ENCODE peak calls at places on chromosome 22, in seven cellular contexts. One of them, this sample, is unnamed.

GRCh38 chr22:17085277-17086091 is 684 bp downstream of the IL17RA start:
- DNase-seq in posterior cingulate gyrus: no peak
- DNase-seq in effector memory CD4-positive, alpha-beta T cell: no peak
- DNase-seq in activated naive CD8-positive, alpha-beta T cell treated with anti-CD3 and anti-CD28 coated beads for 36 hours: peak; percentile 31
- DNase-seq in stimulated activated naive CD4-positive, alpha-beta T cell: peak; percentile 26
- DNase-seq in spleen: no peak
- DNase-seq in heart right ventricle: no peak
- DNase-seq in this sample: peak; percentile 27

GRCh38 chr22:50621948-50622722 is 5.8 kb downstream of the ARSA start:
- DNase-seq in heart right ventricle: no peak
- DNase-seq in stimulated activated naive CD4-positive, alpha-beta T cell: peak; percentile 17
- DNase-seq in effector memory CD4-positive, alpha-beta T cell: no peak
- DNase-seq in activated naive CD8-positive, alpha-beta T cell treated with anti-CD3 and anti-CD28 coated beads for 36 hours: peak; percentile 41
- DNase-seq in posterior cingulate gyrus: peak; percentile 73
- DNase-seq in spleen: peak; percentile 86
- DNase-seq in this sample: no peak

GRCh38 chr22:46864314-46865051 is 102.0 kb downstream of the TBC1D22A start:
- DNase-seq in effector memory CD4-positive, alpha-beta T cell: no peak
- DNase-seq in stimulated activated naive CD4-positive, alpha-beta T cell: no peak
- DNase-seq in spleen: no peak
- DNase-seq in posterior cingulate gyrus: no peak
- DNase-seq in activated naive CD8-positive, alpha-beta T cell treated with anti-CD3 and anti-CD28 coated beads for 36 hours: no peak
- DNase-seq in heart right ventricle: no peak
- DNase-seq in this sample: no peak

GRCh38 chr22:35191412-35191811 is 65.9 kb upstream of the HMGXB4 start:
- DNase-seq in stimulated activated naive CD4-positive, alpha-beta T cell: no peak
- DNase-seq in spleen: no peak
- DNase-seq in activated naive CD8-positive, alpha-beta T cell treated with anti-CD3 and anti-CD28 coated beads for 36 hours: no peak
- DNase-seq in heart right ventricle: no peak
- DNase-seq in posterior cingulate gyrus: no peak
- DNase-seq in effector memory CD4-positive, alpha-beta T cell: no peak
- DNase-seq in this sample: no peak

GRCh38 chr22:37328017-37328416 is 45.7 kb downstream of the CYTH4 start:
- DNase-seq in activated naive CD8-positive, alpha-beta T cell treated with anti-CD3 and anti-CD28 coated beads for 36 hours: no peak
- DNase-seq in effector memory CD4-positive, alpha-beta T cell: no peak
- DNase-seq in spleen: no peak
- DNase-seq in posterior cingulate gyrus: no peak
- DNase-seq in heart right ventricle: no peak
- DNase-seq in stimulated activated naive CD4-positive, alpha-beta T cell: no peak
- DNase-seq in this sample: no peak

GRCh38 chr22:48478124-48478523 is 1349.5 kb downstream of the BRD1 start:
- DNase-seq in effector memory CD4-positive, alpha-beta T cell: no peak
- DNase-seq in spleen: peak; percentile 67
- DNase-seq in posterior cingulate gyrus: no peak
- DNase-seq in stimulated activated naive CD4-positive, alpha-beta T cell: no peak
- DNase-seq in activated naive CD8-positive, alpha-beta T cell treated with anti-CD3 and anti-CD28 coated beads for 36 hours: no peak
- DNase-seq in heart right ventricle: no peak
- DNase-seq in this sample: no peak

GRCh38 chr22:37462983-37463382 is 23.2 kb downstream of the MFNG start:
- DNase-seq in effector memory CD4-positive, alpha-beta T cell: no peak
- DNase-seq in activated naive CD8-positive, alpha-beta T cell treated with anti-CD3 and anti-CD28 coated beads for 36 hours: no peak
- DNase-seq in stimulated activated naive CD4-positive, alpha-beta T cell: no peak
- DNase-seq in posterior cingulate gyrus: no peak
- DNase-seq in heart right ventricle: no peak
- DNase-seq in spleen: no peak
- DNase-seq in this sample: no peak

GRCh38 chr22:39820266-39820665 is 73.3 kb downstream of the ENTHD1 start:
- DNase-seq in activated naive CD8-positive, alpha-beta T cell treated with anti-CD3 and anti-CD28 coated beads for 36 hours: no peak
- DNase-seq in effector memory CD4-positive, alpha-beta T cell: no peak
- DNase-seq in spleen: no peak
- DNase-seq in stimulated activated naive CD4-positive, alpha-beta T cell: no peak
- DNase-seq in heart right ventricle: no peak
- DNase-seq in posterior cingulate gyrus: no peak
- DNase-seq in this sample: no peak

GRCh38 chr22:27192135-27192900 is 534.9 kb downstream of the MIAT start:
- DNase-seq in spleen: no peak
- DNase-seq in posterior cingulate gyrus: no peak
- DNase-seq in effector memory CD4-positive, alpha-beta T cell: no peak
- DNase-seq in activated naive CD8-positive, alpha-beta T cell treated with anti-CD3 and anti-CD28 coated beads for 36 hours: no peak
- DNase-seq in heart right ventricle: no peak
- DNase-seq in stimulated activated naive CD4-positive, alpha-beta T cell: no peak
- DNase-seq in this sample: no peak

GRCh38 chr22:50599816-50600454 is 658 bp upstream of the MAPK8IP2 start:
- DNase-seq in activated naive CD8-positive, alpha-beta T cell treated with anti-CD3 and anti-CD28 coated beads for 36 hours: peak; percentile 73
- DNase-seq in spleen: peak; percentile 85
- DNase-seq in stimulated activated naive CD4-positive, alpha-beta T cell: peak; percentile 66
- DNase-seq in heart right ventricle: peak; percentile 57
- DNase-seq in effector memory CD4-positive, alpha-beta T cell: peak; percentile 31
- DNase-seq in posterior cingulate gyrus: peak; percentile 85
- DNase-seq in this sample: peak; percentile 34

GRCh38 chr22:35205141-35205775 is 52.0 kb upstream of the HMGXB4 start:
- DNase-seq in spleen: no peak
- DNase-seq in stimulated activated naive CD4-positive, alpha-beta T cell: no peak
- DNase-seq in effector memory CD4-positive, alpha-beta T cell: no peak
- DNase-seq in heart right ventricle: no peak
- DNase-seq in posterior cingulate gyrus: no peak
- DNase-seq in activated naive CD8-positive, alpha-beta T cell treated with anti-CD3 and anti-CD28 coated beads for 36 hours: no peak
- DNase-seq in this sample: no peak

GRCh38 chr22:42313204-42313603 is 42.8 kb upstream of the TCF20 start:
- DNase-seq in activated naive CD8-positive, alpha-beta T cell treated with anti-CD3 and anti-CD28 coated beads for 36 hours: no peak
- DNase-seq in effector memory CD4-positive, alpha-beta T cell: no peak
- DNase-seq in stimulated activated naive CD4-positive, alpha-beta T cell: no peak
- DNase-seq in spleen: no peak
- DNase-seq in heart right ventricle: no peak
- DNase-seq in posterior cingulate gyrus: no peak
- DNase-seq in this sample: no peak

GRCh38 chr22:40000171-40000570 is 5.4 kb downstream of the FAM83F start:
- DNase-seq in effector memory CD4-positive, alpha-beta T cell: no peak
- DNase-seq in posterior cingulate gyrus: no peak
- DNase-seq in spleen: no peak
- DNase-seq in stimulated activated naive CD4-positive, alpha-beta T cell: no peak
- DNase-seq in activated naive CD8-positive, alpha-beta T cell treated with anti-CD3 and anti-CD28 coated beads for 36 hours: no peak
- DNase-seq in heart right ventricle: no peak
- DNase-seq in this sample: no peak

GRCh38 chr22:19375435-19375834 is 56.1 kb downstream of the HIRA start:
- DNase-seq in stimulated activated naive CD4-positive, alpha-beta T cell: no peak
- DNase-seq in posterior cingulate gyrus: no peak
- DNase-seq in activated naive CD8-positive, alpha-beta T cell treated with anti-CD3 and anti-CD28 coated beads for 36 hours: no peak
- DNase-seq in effector memory CD4-positive, alpha-beta T cell: no peak
- DNase-seq in spleen: no peak
- DNase-seq in heart right ventricle: no peak
- DNase-seq in this sample: no peak

GRCh38 chr22:30674482-30674881 is 6.8 kb upstream of the DUSP18 start:
- DNase-seq in effector memory CD4-positive, alpha-beta T cell: no peak
- DNase-seq in stimulated activated naive CD4-positive, alpha-beta T cell: no peak
- DNase-seq in posterior cingulate gyrus: no peak
- DNase-seq in heart right ventricle: no peak
- DNase-seq in activated naive CD8-positive, alpha-beta T cell treated with anti-CD3 and anti-CD28 coated beads for 36 hours: no peak
- DNase-seq in spleen: no peak
- DNase-seq in this sample: no peak

GRCh38 chr22:49528420-49528720 is 299.3 kb downstream of the BRD1 start:
- DNase-seq in posterior cingulate gyrus: no peak
- DNase-seq in activated naive CD8-positive, alpha-beta T cell treated with anti-CD3 and anti-CD28 coated beads for 36 hours: no peak
- DNase-seq in stimulated activated naive CD4-positive, alpha-beta T cell: no peak
- DNase-seq in spleen: peak; percentile 38
- DNase-seq in heart right ventricle: no peak
- DNase-seq in effector memory CD4-positive, alpha-beta T cell: no peak
- DNase-seq in this sample: no peak

GRCh38 chr22:30701872-30702271 is 7.2 kb downstream of the OSBP2 start:
- DNase-seq in effector memory CD4-positive, alpha-beta T cell: no peak
- DNase-seq in spleen: peak; percentile 35
- DNase-seq in posterior cingulate gyrus: no peak
- DNase-seq in heart right ventricle: no peak
- DNase-seq in activated naive CD8-positive, alpha-beta T cell treated with anti-CD3 and anti-CD28 coated beads for 36 hours: no peak
- DNase-seq in stimulated activated naive CD4-positive, alpha-beta T cell: no peak
- DNase-seq in this sample: no peak

GRCh38 chr22:20106205-20106848 is 9.6 kb upstream of the RANBP1 start:
- DNase-seq in heart right ventricle: no peak
- DNase-seq in effector memory CD4-positive, alpha-beta T cell: no peak
- DNase-seq in stimulated activated naive CD4-positive, alpha-beta T cell: no peak
- DNase-seq in posterior cingulate gyrus: peak; percentile 73
- DNase-seq in spleen: peak; percentile 41
- DNase-seq in activated naive CD8-positive, alpha-beta T cell treated with anti-CD3 and anti-CD28 coated beads for 36 hours: no peak
- DNase-seq in this sample: no peak

GRCh38 chr22:41943661-41944209 is 3.2 kb downstream of the CENPM start:
- DNase-seq in posterior cingulate gyrus: no peak
- DNase-seq in heart right ventricle: no peak
- DNase-seq in effector memory CD4-positive, alpha-beta T cell: no peak
- DNase-seq in stimulated activated naive CD4-positive, alpha-beta T cell: no peak
- DNase-seq in spleen: no peak
- DNase-seq in activated naive CD8-positive, alpha-beta T cell treated with anti-CD3 and anti-CD28 coated beads for 36 hours: no peak
- DNase-seq in this sample: no peak

GRCh38 chr22:46379301-46379930 is 43.9 kb downstream of the TRMU start:
- DNase-seq in spleen: no peak
- DNase-seq in effector memory CD4-positive, alpha-beta T cell: no peak
- DNase-seq in stimulated activated naive CD4-positive, alpha-beta T cell: no peak
- DNase-seq in activated naive CD8-positive, alpha-beta T cell treated with anti-CD3 and anti-CD28 coated beads for 36 hours: no peak
- DNase-seq in heart right ventricle: no peak
- DNase-seq in posterior cingulate gyrus: peak; percentile 56
- DNase-seq in this sample: no peak

GRCh38 chr22:43151251-43152000 is at the start of gene TSPO:
- DNase-seq in posterior cingulate gyrus: peak; percentile 91
- DNase-seq in stimulated activated naive CD4-positive, alpha-beta T cell: peak; percentile 65
- DNase-seq in effector memory CD4-positive, alpha-beta T cell: peak; percentile 55
- DNase-seq in activated naive CD8-positive, alpha-beta T cell treated with anti-CD3 and anti-CD28 coated beads for 36 hours: peak; percentile 61
- DNase-seq in spleen: peak; percentile 95
- DNase-seq in heart right ventricle: peak; percentile 78
- DNase-seq in this sample: peak; percentile 59

GRCh38 chr22:44753189-44754042 is 1.0 kb downstream of the ARHGAP8 start:
- DNase-seq in posterior cingulate gyrus: peak; percentile 61
- DNase-seq in heart right ventricle: no peak
- DNase-seq in stimulated activated naive CD4-positive, alpha-beta T cell: no peak
- DNase-seq in spleen: peak; percentile 24
- DNase-seq in effector memory CD4-positive, alpha-beta T cell: no peak
- DNase-seq in activated naive CD8-positive, alpha-beta T cell treated with anti-CD3 and anti-CD28 coated beads for 36 hours: no peak
- DNase-seq in this sample: no peak

GRCh38 chr22:16914006-16914405 is 88.8 kb upstream of the XKR3 start:
- DNase-seq in stimulated activated naive CD4-positive, alpha-beta T cell: no peak
- DNase-seq in heart right ventricle: no peak
- DNase-seq in spleen: no peak
- DNase-seq in posterior cingulate gyrus: no peak
- DNase-seq in activated naive CD8-positive, alpha-beta T cell treated with anti-CD3 and anti-CD28 coated beads for 36 hours: no peak
- DNase-seq in effector memory CD4-positive, alpha-beta T cell: no peak
- DNase-seq in this sample: no peak

GRCh38 chr22:24315367-24315781 is 44.7 kb downstream of the SPECC1L start:
- DNase-seq in spleen: no peak
- DNase-seq in effector memory CD4-positive, alpha-beta T cell: no peak
- DNase-seq in heart right ventricle: no peak
- DNase-seq in posterior cingulate gyrus: no peak
- DNase-seq in stimulated activated naive CD4-positive, alpha-beta T cell: no peak
- DNase-seq in activated naive CD8-positive, alpha-beta T cell treated with anti-CD3 and anti-CD28 coated beads for 36 hours: no peak
- DNase-seq in this sample: no peak

GRCh38 chr22:28025333-28025732 is 106.3 kb upstream of the PITPNB start:
- DNase-seq in stimulated activated naive CD4-positive, alpha-beta T cell: no peak
- DNase-seq in heart right ventricle: no peak
- DNase-seq in effector memory CD4-positive, alpha-beta T cell: no peak
- DNase-seq in activated naive CD8-positive, alpha-beta T cell treated with anti-CD3 and anti-CD28 coated beads for 36 hours: no peak
- DNase-seq in posterior cingulate gyrus: no peak
- DNase-seq in spleen: peak; percentile 6
- DNase-seq in this sample: no peak

GRCh38 chr22:50723991-50724390 is 14.0 kb upstream of the ACR start:
- DNase-seq in spleen: no peak
- DNase-seq in heart right ventricle: no peak
- DNase-seq in effector memory CD4-positive, alpha-beta T cell: no peak
- DNase-seq in stimulated activated naive CD4-positive, alpha-beta T cell: no peak
- DNase-seq in activated naive CD8-positive, alpha-beta T cell treated with anti-CD3 and anti-CD28 coated beads for 36 hours: no peak
- DNase-seq in posterior cingulate gyrus: no peak
- DNase-seq in this sample: no peak

GRCh38 chr22:48613566-48614200 is 1214.0 kb downstream of the BRD1 start:
- DNase-seq in heart right ventricle: no peak
- DNase-seq in activated naive CD8-positive, alpha-beta T cell treated with anti-CD3 and anti-CD28 coated beads for 36 hours: no peak
- DNase-seq in stimulated activated naive CD4-positive, alpha-beta T cell: no peak
- DNase-seq in effector memory CD4-positive, alpha-beta T cell: no peak
- DNase-seq in spleen: no peak
- DNase-seq in posterior cingulate gyrus: no peak
- DNase-seq in this sample: no peak

This sample was measured in activated T-helper 9 cell treated with anti-CD3 and anti-CD28 coated beads, Interleukin-2, amount 50 U/mL, for 16 hours.